ENCODE peak calls at places on chromosomes 2 and 18, in nine cellular contexts. E is GM12864, K is astrocyte of the spinal cord, N is AG09319, H is GM20000, G is fibroblast of mammary gland, M is HFF-Myc, B is progenitor cell of endocrine pancreas, L is hepatocyte. O is an unnamed sample.

GRCh38 chr2:240590681-240591111 is 4.2 kb downstream of the CAPN10 start:
- DNase-seq in H (no peak), B (no peak), L (no peak), G (no peak), K (no peak), N (no peak), E (no peak), M (no peak), O (no peak)

GRCh38 chr2:220789961-220790360 is 782.1 kb downstream of the EPHA4 start:
- DNase-seq in H (no peak), N (peak; percentile 16), E (no peak), M (peak; percentile 12), B (no peak), L (peak; percentile 5), G (peak; percentile 57), K (peak; percentile 59), O (no peak)

GRCh38 chr2:73822276-73822675 is 6.5 kb upstream of the STAMBP start:
- DNase-seq in E (peak; percentile 53), H (no peak), G (no peak), B (no peak), M (no peak), L (no peak), N (no peak), K (no peak), O (no peak)

GRCh38 chr2:65043001-65043400 is 13.2 kb upstream of the CEP68 start:
- DNase-seq in G (no peak), E (no peak), H (no peak), B (no peak), M (no peak), N (no peak), L (no peak), K (no peak), O (no peak)

GRCh38 chr2:65316072-65316471 is 88.4 kb downstream of the ACTR2 start:
- DNase-seq in B (no peak), N (peak; percentile 28), H (no peak), E (no peak), L (no peak), G (peak; percentile 67), K (peak; percentile 69), M (no peak), O (peak; percentile 86)

GRCh38 chr2:173607601-173608311 is 253.1 kb downstream of the CDCA7 start:
- DNase-seq in L (no peak), E (no peak), G (peak; percentile 7), H (no peak), M (no peak), N (no peak), B (no peak), K (no peak), O (no peak)

GRCh38 chr2:112674229-112674628 is 28.5 kb downstream of the SLC20A1 start:
- DNase-seq in L (no peak), E (no peak), K (no peak), G (peak; percentile 47), M (no peak), H (no peak), N (no peak), B (no peak), O (no peak)

GRCh38 chr2:140855471-140855870 is 1275.3 kb downstream of the LRP1B start:
- DNase-seq in M (no peak), B (no peak), E (no peak), H (no peak), N (no peak), L (no peak), G (no peak), K (no peak), O (no peak)

GRCh38 chr18:48460929-48461583 is 51.9 kb upstream of the ZBTB7C start:
- DNase-seq in L (peak; percentile 39), E (no peak), G (peak; percentile 39), H (no peak), N (no peak), K (peak; percentile 7), B (no peak), M (no peak), O (no peak)

GRCh38 chr18:24326211-24326610 is 71.4 kb downstream of the OSBPL1A start:
- DNase-seq in L (no peak), E (no peak), N (no peak), K (no peak), B (no peak), G (no peak), H (no peak), M (no peak), O (no peak)

GRCh38 chr18:33210575-33211189 is 229.8 kb downstream of the CCDC178 start:
- DNase-seq in K (peak; percentile 52), L (peak; percentile 57), B (no peak), N (no peak), E (no peak), H (peak; percentile 4), G (peak; percentile 43), M (no peak), O (no peak)

GRCh38 chr2:48738806-48739205 is 16.7 kb downstream of the LHCGR start:
- DNase-seq in M (no peak), L (no peak), N (no peak), B (no peak), G (peak; percentile 53), E (no peak), K (peak; percentile 56), H (no peak), O (no peak)

GRCh38 chr2:95034221-95034620 is 8.7 kb downstream of the MAL start:
- DNase-seq in K (no peak), N (no peak), G (no peak), H (no peak), L (no peak), M (no peak), E (no peak), B (no peak), O (peak; percentile 58)

GRCh38 chr2:41405429-41405828 is 642.4 kb upstream of the PKDCC start:
- DNase-seq in N (no peak), L (no peak), B (no peak), G (no peak), M (no peak), E (no peak), H (no peak), K (no peak), O (no peak)

GRCh38 chr2:20674974-20675679 is 8.2 kb downstream of the GDF7 start:
- DNase-seq in B (no peak), M (no peak), E (no peak), L (peak; percentile 51), N (no peak), K (peak; percentile 77), G (peak; percentile 85), H (no peak), O (no peak)

GRCh38 chr18:27845897-27846296 is 331.0 kb downstream of the CDH2 start:
- DNase-seq in M (no peak), K (peak; percentile 43), N (no peak), B (no peak), G (no peak), H (no peak), E (no peak), L (no peak), O (no peak)

GRCh38 chr2:54665436-54665856 is 58.0 kb upstream of the EML6 start:
- DNase-seq in H (peak; percentile 41), L (peak; percentile 86), M (peak; percentile 63), N (no peak), B (no peak), E (no peak), G (peak; percentile 83), K (peak; percentile 54), O (no peak)

GRCh38 chr2:2650608-2651375 is 319.7 kb upstream of the MYT1L start:
- DNase-seq in G (no peak), L (no peak), B (no peak), E (no peak), M (no peak), K (no peak), H (no peak), N (no peak), O (no peak)

GRCh38 chr2:17538844-17539554 is 1.5 kb upstream of the VSNL1 start:
- DNase-seq in M (no peak), B (peak; percentile 66), E (no peak), G (peak; percentile 25), N (no peak), L (peak; percentile 90), K (peak; percentile 80), H (peak; percentile 45), O (peak; percentile 62)

GRCh38 chr18:79513381-79514081 is 117.8 kb downstream of the NFATC1 start:
- DNase-seq in E (no peak), N (no peak), K (no peak), G (no peak), L (no peak), H (no peak), M (no peak), B (no peak), O (no peak)

GRCh38 chr2:126876631-126877030 is 22.1 kb upstream of the TEX51 start:
- DNase-seq in G (no peak), E (no peak), H (no peak), B (no peak), N (no peak), M (no peak), L (no peak), K (no peak), O (no peak)

GRCh38 chr2:59276033-59276432 is 1034.9 kb upstream of the FANCL start:
- DNase-seq in L (no peak), K (no peak), B (no peak), N (no peak), H (no peak), E (no peak), G (no peak), M (no peak), O (no peak)
- TF ChIP-seq CTCF in L (peak; percentile 7), K (peak; percentile 5), B (peak; percentile 44), N (peak; percentile 7), H (peak; percentile 34), E (peak; percentile 67), G (no peak), M (peak; percentile 47), O (peak; percentile 24)

GRCh38 chr2:35163948-35164347 is 1191.6 kb upstream of the CRIM1 start:
- DNase-seq in H (no peak), G (no peak), N (no peak), E (no peak), K (no peak), M (no peak), L (no peak), B (no peak), O (no peak)

GRCh38 chr2:35168351-35168750 is 1187.2 kb upstream of the CRIM1 start:
- DNase-seq in E (no peak), K (no peak), G (no peak), N (no peak), M (no peak), L (no peak), H (no peak), B (no peak), O (no peak)
- TF ChIP-seq CTCF in E (no peak), K (no peak), G (no peak), N (no peak), M (no peak), L (peak; percentile 29), H (no peak), B (no peak), O (no peak)

DNA sequence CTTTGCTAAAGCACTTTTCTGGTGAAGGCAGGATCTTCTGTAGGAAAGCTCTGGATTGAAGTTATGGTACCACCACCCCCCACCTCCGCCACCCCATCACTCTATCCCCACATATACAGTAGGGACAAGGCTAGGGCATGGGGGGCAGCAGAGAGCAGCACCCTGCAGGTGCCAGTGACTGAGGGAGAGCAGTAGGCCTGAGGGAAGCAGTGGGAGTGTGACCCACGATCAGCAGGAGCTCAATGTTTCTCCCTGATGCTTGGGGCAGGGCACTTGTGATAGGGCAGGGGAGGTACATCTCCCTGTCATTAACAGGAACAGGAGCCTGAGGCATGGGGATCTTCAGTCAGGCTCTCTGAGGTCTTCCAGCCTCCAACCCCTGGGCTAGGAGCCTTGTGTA is 121.6 kb downstream of the ZFP36L2 start:
- DNase-seq in N (no peak), K (no peak), E (no peak), B (no peak), M (no peak), H (no peak), L (no peak), G (no peak), O (no peak)
- TF ChIP-seq CTCF in N (no peak), K (no peak), E (no peak), B (no peak), M (no peak), H (no peak), L (no peak), G (no peak), O (no peak)

GRCh38 chr2:1162768-1163584 is 212.3 kb downstream of the SNTG2 start:
- DNase-seq in B (no peak), M (no peak), H (no peak), N (no peak), K (peak; percentile 25), E (no peak), G (no peak), L (no peak), O (no peak)
- TF ChIP-seq CTCF in B (no peak), M (no peak), H (no peak), N (no peak), K (no peak), E (no peak), G (no peak), L (no peak), O (no peak)

O was measured in keratinocyte.